ENCODE peak calls at places on chromosomes 3 and 15, in eight cellular contexts. X, D, Y, C, J, W, G and A are unnamed samples.

GRCh38 chr3:124886168-124887051 is 755 bp downstream of the ITGB5 start:
- DNase-seq in C (peak), D (no peak), W (peak), Y (peak), G (peak), X (peak), J (peak), A (peak)

GRCh38 chr15:99100245-99101173 is 4.4 kb upstream of the SYNM start:
- DNase-seq in D (no peak), W (peak), X (peak), C (peak), Y (peak), J (peak), G (peak), A (peak)

GRCh38 chr15:43769584-43770228 is 7.1 kb downstream of the ELL3 start:
- DNase-seq in W (peak), C (peak), J (peak), D (peak), Y (peak), X (peak), G (no peak), A (peak)

GRCh38 chr3:177446160-177446559 is 248.9 kb upstream of the TBL1XR1 start:
- DNase-seq in X (no peak), W (no peak), C (no peak), Y (no peak), D (no peak), J (no peak), G (no peak), A (no peak)

GRCh38 chr15:30859091-30859874 is 44.4 kb upstream of the FAN1 start:
- DNase-seq in G (no peak), D (peak), W (no peak), J (no peak), Y (peak), X (peak), C (peak), A (peak)

GRCh38 chr15:90819390-90819789 is 49.0 kb upstream of the FURIN start:
- DNase-seq in J (no peak), X (no peak), C (no peak), G (no peak), D (no peak), W (no peak), Y (no peak), A (no peak)

GRCh38 chr15:49235446-49236207 is 65.6 kb downstream of the GALK2 start:
- DNase-seq in G (peak), D (peak), C (peak), Y (peak), W (no peak), J (peak), X (peak), A (peak)

GRCh38 chr3:171497546-171497945 is 37.3 kb upstream of the TNIK start:
- DNase-seq in J (no peak), G (no peak), Y (no peak), W (no peak), X (no peak), C (no peak), D (no peak), A (no peak)

GRCh38 chr15:101679861-101680260 is 27.7 kb upstream of the TM2D3 start:
- DNase-seq in X (no peak), J (no peak), G (no peak), Y (no peak), D (no peak), W (no peak), C (peak), A (no peak)

GRCh38 chr3:183802989-183803388 is 22.4 kb downstream of the MAP6D1 start:
- DNase-seq in C (no peak), G (no peak), W (peak), X (no peak), J (no peak), D (no peak), Y (no peak), A (no peak)

GRCh38 chr3:135100349-135100741 is 305.3 kb downstream of the EPHB1 start:
- DNase-seq in G (no peak), X (no peak), J (no peak), W (no peak), Y (no peak), C (no peak), D (no peak), A (no peak)

GRCh38 chr3:55629432-55629831 is 142.3 kb upstream of the WNT5A start:
- DNase-seq in Y (peak), D (no peak), W (no peak), C (no peak), J (peak), G (peak), X (no peak), A (peak)

GRCh38 chr15:50354838-50355611 is at the start of gene GABPB1:
- DNase-seq in X (peak), Y (peak), G (peak), D (peak), W (peak), J (peak), C (peak), A (peak)
- H3K4me3 ChIP-seq in X (peak), Y (peak), G (peak), D (peak), W (peak), J (peak), C (peak), A (peak)

GRCh38 chr3:57856675-57857074 is 100.6 kb downstream of the SLMAP start:
- DNase-seq in W (no peak), G (no peak), J (no peak), Y (peak), D (peak), X (no peak), C (no peak), A (peak)
- TF ChIP-seq CTCF in W (no peak), G (no peak), J (no peak), Y (peak), D (peak), X (no peak), C (peak), A (peak)

GRCh38 chr15:94924057-94924456 is 692.7 kb downstream of the MCTP2 start:
- DNase-seq in G (no peak), W (no peak), D (no peak), Y (no peak), C (no peak), J (no peak), X (no peak), A (peak)
- H3K4me3 ChIP-seq in G (no peak), W (no peak), D (no peak), Y (no peak), C (no peak), J (no peak), X (no peak), A (no peak)

GRCh38 chr3:113136071-113136470 is 75.3 kb upstream of the BOC start:
- DNase-seq in J (no peak), W (no peak), D (peak), C (no peak), G (peak), X (no peak), Y (peak), A (peak)
- TF ChIP-seq CTCF in J (peak), W (no peak), D (peak), C (peak), G (peak), X (peak), Y (peak), A (peak)